ENCODE peak calls at places on chromosome 16, in five cellular contexts. One of them, this sample, is unnamed. For H3K4me1, the result is how much of the 10 kb centered on the place peaks cover.

GRCh38 chr16:4601317-4602186 is 13.1 kb downstream of the UBALD1 start:
- DNase-seq in mesenchymal stem cell: no peak
- DNase-seq in mammary epithelial cell: no peak
- DNase-seq in fibroblast of lung: peak
- DNase-seq in PC-3: no peak
- DNase-seq in this sample: no peak

GRCh38 chr16:27326738-27327585 is 13.2 kb downstream of the IL4R start:
- DNase-seq in PC-3: peak
- DNase-seq in mesenchymal stem cell: peak
- DNase-seq in fibroblast of lung: peak
- DNase-seq in mammary epithelial cell: peak
- DNase-seq in this sample: peak

GRCh38 chr16:56270828-56271227 is 79.5 kb downstream of the GNAO1 start:
- DNase-seq in mammary epithelial cell: no peak
- DNase-seq in mesenchymal stem cell: no peak
- DNase-seq in PC-3: no peak
- DNase-seq in fibroblast of lung: no peak
- DNase-seq in this sample: no peak

GRCh38 chr16:78768723-78769122 is 669.3 kb downstream of the WWOX start:
- DNase-seq in mammary epithelial cell: no peak
- DNase-seq in mesenchymal stem cell: no peak
- DNase-seq in fibroblast of lung: no peak
- DNase-seq in PC-3: no peak
- DNase-seq in this sample: no peak

GRCh38 chr16:64826374-64826773 is 295.5 kb downstream of the CDH11 start:
- DNase-seq in fibroblast of lung: peak
- DNase-seq in mammary epithelial cell: no peak
- DNase-seq in mesenchymal stem cell: no peak
- DNase-seq in PC-3: no peak
- DNase-seq in this sample: no peak

GRCh38 chr16:87996962-87997880 is 46.0 kb downstream of the BANP start:
- DNase-seq in fibroblast of lung: no peak
- DNase-seq in mesenchymal stem cell: no peak
- DNase-seq in PC-3: no peak
- DNase-seq in mammary epithelial cell: no peak
- DNase-seq in this sample: no peak

GRCh38 chr16:81661082-81661481 is 118.0 kb upstream of the PLCG2 start:
- DNase-seq in mammary epithelial cell: peak
- DNase-seq in PC-3: no peak
- DNase-seq in fibroblast of lung: no peak
- DNase-seq in mesenchymal stem cell: no peak
- DNase-seq in this sample: no peak

GRCh38 chr16:492211-492875 is 35.2 kb upstream of the CAPN15 start:
- DNase-seq in mammary epithelial cell: no peak
- DNase-seq in PC-3: no peak
- DNase-seq in fibroblast of lung: no peak
- DNase-seq in mesenchymal stem cell: no peak
- DNase-seq in this sample: no peak

GRCh38 chr16:1167276-1168107 is 14.6 kb downstream of the CACNA1H start:
- DNase-seq in fibroblast of lung: peak
- DNase-seq in PC-3: no peak
- DNase-seq in mesenchymal stem cell: no peak
- DNase-seq in mammary epithelial cell: no peak
- DNase-seq in this sample: no peak

GRCh38 chr16:1786242-1787055 is 3.7 kb downstream of the NUBP2 start:
- DNase-seq in mesenchymal stem cell: no peak
- DNase-seq in PC-3: no peak
- DNase-seq in fibroblast of lung: no peak
- DNase-seq in mammary epithelial cell: no peak
- DNase-seq in this sample: no peak

GRCh38 chr16:4260360-4260759 is 12.5 kb downstream of the TFAP4 start:
- DNase-seq in mesenchymal stem cell: no peak
- DNase-seq in fibroblast of lung: no peak
- DNase-seq in PC-3: no peak
- DNase-seq in mammary epithelial cell: no peak
- DNase-seq in this sample: no peak

GRCh38 chr16:77531741-77532140 is 96.9 kb upstream of the ADAMTS18 start:
- DNase-seq in mesenchymal stem cell: peak
- DNase-seq in fibroblast of lung: peak
- DNase-seq in mammary epithelial cell: peak
- DNase-seq in PC-3: peak
- DNase-seq in this sample: no peak

GRCh38 chr16:1093284-1094123 is 2.5 kb downstream of the C1QTNF8 start:
- DNase-seq in mammary epithelial cell: no peak
- DNase-seq in mesenchymal stem cell: no peak
- DNase-seq in PC-3: no peak
- DNase-seq in fibroblast of lung: no peak
- DNase-seq in this sample: no peak

GRCh38 chr16:14111713-14112538 is 40.8 kb downstream of the MRTFB start:
- DNase-seq in mesenchymal stem cell: no peak
- DNase-seq in fibroblast of lung: no peak
- DNase-seq in mammary epithelial cell: peak
- DNase-seq in PC-3: peak
- DNase-seq in this sample: no peak

GRCh38 chr16:4345439-4346204 is 5.5 kb downstream of the PAM16 start:
- DNase-seq in mesenchymal stem cell: peak
- DNase-seq in PC-3: no peak
- DNase-seq in mammary epithelial cell: no peak
- DNase-seq in fibroblast of lung: no peak
- DNase-seq in this sample: no peak

GRCh38 chr16:28090646-28091377 is 27.3 kb upstream of the GSG1L start:
- DNase-seq in PC-3: peak
- DNase-seq in fibroblast of lung: peak
- DNase-seq in mammary epithelial cell: no peak
- DNase-seq in mesenchymal stem cell: peak
- DNase-seq in this sample: no peak

GRCh38 chr16:82782715-82783251 is 156.0 kb downstream of the CDH13 start:
- DNase-seq in mesenchymal stem cell: no peak
- DNase-seq in PC-3: no peak
- DNase-seq in fibroblast of lung: no peak
- DNase-seq in mammary epithelial cell: no peak
- DNase-seq in this sample: no peak

GRCh38 chr16:88195021-88195581 is 187.7 kb upstream of the ZNF469 start:
- DNase-seq in mammary epithelial cell: no peak
- DNase-seq in mesenchymal stem cell: no peak
- DNase-seq in PC-3: no peak
- DNase-seq in fibroblast of lung: no peak
- DNase-seq in this sample: no peak

GRCh38 chr16:67782567-67783352 is 23.6 kb downstream of the RANBP10 start:
- DNase-seq in mesenchymal stem cell: no peak
- DNase-seq in mammary epithelial cell: no peak
- DNase-seq in PC-3: no peak
- DNase-seq in fibroblast of lung: no peak
- DNase-seq in this sample: no peak

GRCh38 chr16:17305694-17306093 is 165.1 kb downstream of the XYLT1 start:
- DNase-seq in fibroblast of lung: no peak
- DNase-seq in mesenchymal stem cell: no peak
- DNase-seq in mammary epithelial cell: no peak
- DNase-seq in PC-3: no peak
- DNase-seq in this sample: no peak

GRCh38 chr16:19911204-19911603 is 26.6 kb upstream of the GPRC5B start:
- DNase-seq in fibroblast of lung: no peak
- DNase-seq in mammary epithelial cell: no peak
- DNase-seq in mesenchymal stem cell: no peak
- DNase-seq in PC-3: no peak
- DNase-seq in this sample: no peak

GRCh38 chr16:72848759-72849664 is 198.9 kb downstream of the ZFHX3 start:
- DNase-seq in mammary epithelial cell: peak
- DNase-seq in mesenchymal stem cell: peak
- DNase-seq in fibroblast of lung: peak
- DNase-seq in PC-3: peak
- DNase-seq in this sample: peak

GRCh38 chr16:23509441-23509754 is 896 bp downstream of the GGA2 start:
- DNase-seq in mesenchymal stem cell: no peak
- DNase-seq in fibroblast of lung: no peak
- DNase-seq in mammary epithelial cell: no peak
- DNase-seq in PC-3: no peak
- DNase-seq in this sample: no peak

GRCh38 chr16:74123195-74123594 is 173.4 kb upstream of the PSMD7 start:
- DNase-seq in fibroblast of lung: no peak
- DNase-seq in mammary epithelial cell: no peak
- DNase-seq in mesenchymal stem cell: no peak
- DNase-seq in PC-3: no peak
- DNase-seq in this sample: no peak

GRCh38 chr16:54875443-54875842 is 55.2 kb upstream of the IRX5 start:
- DNase-seq in PC-3: no peak
- DNase-seq in mammary epithelial cell: no peak
- DNase-seq in mesenchymal stem cell: no peak
- DNase-seq in fibroblast of lung: no peak
- DNase-seq in this sample: no peak

GRCh38 chr16:79283578-79283977 is 317.0 kb downstream of the MAF start:
- DNase-seq in mammary epithelial cell: no peak
- DNase-seq in mesenchymal stem cell: no peak
- DNase-seq in PC-3: no peak
- DNase-seq in fibroblast of lung: no peak
- DNase-seq in this sample: no peak

GRCh38 chr16:53664724-53665345 is 38.8 kb downstream of the RPGRIP1L start:
- DNase-seq in fibroblast of lung: peak
- DNase-seq in PC-3: no peak
- DNase-seq in mammary epithelial cell: no peak
- DNase-seq in mesenchymal stem cell: peak
- DNase-seq in this sample: no peak

GRCh38 chr16:15502041-15502725 is 67.8 kb downstream of the BMERB1 start:
- DNase-seq in mesenchymal stem cell: peak
- DNase-seq in fibroblast of lung: peak
- DNase-seq in mammary epithelial cell: peak
- DNase-seq in PC-3: peak
- DNase-seq in this sample: peak

GRCh38 chr16:17845031-17845430 is 374.3 kb upstream of the XYLT1 start:
- DNase-seq in mammary epithelial cell: no peak
- DNase-seq in fibroblast of lung: no peak
- DNase-seq in mesenchymal stem cell: no peak
- DNase-seq in PC-3: no peak
- DNase-seq in this sample: no peak

GRCh38 chr16:17571499-17572093 is 100.8 kb upstream of the XYLT1 start:
- DNase-seq in fibroblast of lung: peak
- DNase-seq in PC-3: no peak
- DNase-seq in mammary epithelial cell: peak
- DNase-seq in mesenchymal stem cell: no peak
- DNase-seq in this sample: no peak

DNA sequence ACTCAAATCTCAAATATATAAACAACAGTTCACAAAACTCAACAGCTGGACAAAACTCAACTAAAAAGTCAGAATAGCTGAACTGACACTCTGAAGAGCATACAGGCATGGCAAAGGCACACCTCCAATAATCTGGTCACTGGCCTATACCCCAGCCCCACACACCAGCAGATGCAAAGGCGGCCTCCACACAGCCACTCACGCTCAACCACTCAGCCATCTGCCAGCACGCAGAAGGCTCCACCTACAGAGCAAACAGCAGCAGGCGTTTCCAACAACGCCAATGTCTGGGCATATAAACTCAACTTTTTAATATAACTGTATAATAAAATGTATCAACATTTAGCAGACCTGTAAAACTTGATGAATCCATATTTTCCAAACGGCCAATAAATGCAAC is 17.2 kb downstream of the USP7 start:
- DNase-seq in mammary epithelial cell: no peak
- DNase-seq in fibroblast of lung: no peak
- DNase-seq in PC-3: no peak
- DNase-seq in mesenchymal stem cell: no peak
- DNase-seq in this sample: no peak
- H3K4me1 ChIP-seq in mammary epithelial cell: under half
- H3K4me1 ChIP-seq in fibroblast of lung: under half
- H3K4me1 ChIP-seq in PC-3: under half
- H3K4me1 ChIP-seq in mesenchymal stem cell: under half
- H3K4me1 ChIP-seq in this sample: under half

DNA sequence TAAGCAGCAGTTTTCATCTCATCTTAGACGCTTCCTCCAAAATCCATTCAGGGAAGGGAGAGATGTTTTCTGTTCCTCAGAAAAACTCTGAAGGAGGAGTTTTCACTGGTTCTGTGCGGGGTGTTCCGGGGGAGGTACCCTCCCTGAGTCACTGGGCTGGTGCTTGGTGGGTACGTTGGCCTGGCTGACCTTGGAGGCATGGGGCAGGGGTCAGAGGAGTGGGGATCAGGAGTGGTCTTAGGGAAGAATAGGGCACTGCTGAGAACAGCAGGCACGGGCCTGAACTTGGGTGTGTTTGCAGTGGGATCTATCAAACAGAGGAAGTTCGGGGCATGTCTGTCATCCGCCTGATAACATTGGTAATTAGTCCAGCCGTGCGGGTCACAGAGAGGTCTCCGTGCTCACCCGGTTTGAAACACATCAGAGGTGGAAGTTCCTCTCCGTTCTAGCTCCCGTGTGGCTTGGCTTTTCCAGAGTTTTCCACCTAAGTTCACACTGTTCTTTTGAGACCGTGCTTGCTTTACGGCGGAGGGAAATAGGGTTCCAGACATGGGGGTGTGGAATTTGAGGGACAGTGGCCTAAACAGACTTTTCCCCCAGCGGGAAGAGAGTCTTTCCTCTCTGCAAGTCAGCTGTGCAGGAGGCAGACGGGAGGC is 59.7 kb upstream of the CIBAR2 start:
- DNase-seq in mammary epithelial cell: no peak
- DNase-seq in mesenchymal stem cell: no peak
- DNase-seq in fibroblast of lung: no peak
- DNase-seq in PC-3: peak
- DNase-seq in this sample: no peak
- H3K4me1 ChIP-seq in mammary epithelial cell: half or more
- H3K4me1 ChIP-seq in mesenchymal stem cell: half or more
- H3K4me1 ChIP-seq in fibroblast of lung: under half
- H3K4me1 ChIP-seq in PC-3: under half
- H3K4me1 ChIP-seq in this sample: half or more

GRCh38 chr16:10554569-10554968 is 25.8 kb downstream of the EMP2 start:
- DNase-seq in fibroblast of lung: no peak
- DNase-seq in mammary epithelial cell: no peak
- DNase-seq in PC-3: no peak
- DNase-seq in mesenchymal stem cell: no peak
- DNase-seq in this sample: no peak
- H3K4me1 ChIP-seq in fibroblast of lung: under half
- H3K4me1 ChIP-seq in mammary epithelial cell: under half
- H3K4me1 ChIP-seq in PC-3: under half
- H3K4me1 ChIP-seq in mesenchymal stem cell: under half
- H3K4me1 ChIP-seq in this sample: under half

GRCh38 chr16:11738742-11739544 is 3.7 kb downstream of the TXNDC11 start:
- DNase-seq in fibroblast of lung: no peak
- DNase-seq in PC-3: no peak
- DNase-seq in mesenchymal stem cell: no peak
- DNase-seq in mammary epithelial cell: no peak
- DNase-seq in this sample: no peak
- H3K4me1 ChIP-seq in fibroblast of lung: under half
- H3K4me1 ChIP-seq in PC-3: under half
- H3K4me1 ChIP-seq in mesenchymal stem cell: under half
- H3K4me1 ChIP-seq in mammary epithelial cell: under half
- H3K4me1 ChIP-seq in this sample: under half

DNA sequence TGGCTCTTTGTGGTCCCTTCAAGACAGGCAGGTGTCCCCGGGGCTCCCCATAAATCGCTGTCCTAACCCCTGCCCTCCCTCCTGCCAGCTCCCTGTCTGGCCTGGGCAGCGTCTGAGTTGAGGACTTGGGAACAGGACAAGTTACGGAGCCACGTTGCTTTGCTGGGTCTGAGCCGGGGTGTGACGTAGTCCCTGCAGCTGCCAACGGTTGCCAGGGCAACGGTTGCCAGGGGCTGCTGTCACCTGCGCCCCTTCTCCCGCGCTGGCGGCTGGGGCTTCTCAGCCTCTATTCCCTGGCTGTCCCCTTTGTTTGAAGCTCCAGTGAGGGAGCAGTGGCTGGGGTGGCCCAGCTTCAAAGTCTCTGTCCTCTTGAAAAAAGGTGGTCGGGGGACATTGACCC is 10.7 kb downstream of the ADGRG1 start:
- DNase-seq in mammary epithelial cell: no peak
- DNase-seq in mesenchymal stem cell: peak
- DNase-seq in PC-3: no peak
- DNase-seq in fibroblast of lung: peak
- DNase-seq in this sample: no peak
- H3K4me1 ChIP-seq in mammary epithelial cell: half or more
- H3K4me1 ChIP-seq in mesenchymal stem cell: under half
- H3K4me1 ChIP-seq in PC-3: under half
- H3K4me1 ChIP-seq in fibroblast of lung: under half
- H3K4me1 ChIP-seq in this sample: half or more